ENCODE peak calls at places on chromosome 9, in five cellular contexts. O is ovary, H is AG10803, Q is A549, B is epithelial cell of esophagus. J is an unnamed sample.

GRCh38 chr9:134728021-134728795 is 86.6 kb downstream of the COL5A1 start:
- DNase-seq in O (no peak), Q (no peak), B (no peak), H (no peak), J (no peak)

GRCh38 chr9:134662143-134662876 is 20.7 kb downstream of the COL5A1 start:
- DNase-seq in Q (no peak), O (peak), H (peak), B (no peak), J (no peak)

GRCh38 chr9:91659529-91660294 is 236.1 kb upstream of the NFIL3 start:
- DNase-seq in Q (peak), O (no peak), B (peak), H (peak), J (no peak)

GRCh38 chr9:134061688-134062371 is 6.0 kb downstream of the BRD3 start:
- DNase-seq in O (peak), H (no peak), B (no peak), Q (no peak), J (no peak)

GRCh38 chr9:14314929-14315753 is 1.2 kb upstream of the NFIB start:
- DNase-seq in Q (peak), B (peak), H (no peak), O (peak), J (peak)

GRCh38 chr9:61671276-61671973 is 481.6 kb downstream of the SPATA31A7 start:
- DNase-seq in O (no peak), B (no peak), H (no peak), Q (no peak), J (peak)

GRCh38 chr9:34651286-34651685 is 699 bp upstream of the IL11RA start:
- DNase-seq in Q (no peak), H (peak), B (no peak), O (no peak), J (no peak)

GRCh38 chr9:118503236-118503635 is 799.0 kb downstream of the TLR4 start:
- DNase-seq in O (no peak), B (no peak), Q (no peak), H (no peak), J (no peak)

GRCh38 chr9:101037433-101037832 is 8.9 kb downstream of the PLPPR1 start:
- DNase-seq in B (no peak), H (no peak), O (no peak), Q (no peak), J (no peak)

DNA sequence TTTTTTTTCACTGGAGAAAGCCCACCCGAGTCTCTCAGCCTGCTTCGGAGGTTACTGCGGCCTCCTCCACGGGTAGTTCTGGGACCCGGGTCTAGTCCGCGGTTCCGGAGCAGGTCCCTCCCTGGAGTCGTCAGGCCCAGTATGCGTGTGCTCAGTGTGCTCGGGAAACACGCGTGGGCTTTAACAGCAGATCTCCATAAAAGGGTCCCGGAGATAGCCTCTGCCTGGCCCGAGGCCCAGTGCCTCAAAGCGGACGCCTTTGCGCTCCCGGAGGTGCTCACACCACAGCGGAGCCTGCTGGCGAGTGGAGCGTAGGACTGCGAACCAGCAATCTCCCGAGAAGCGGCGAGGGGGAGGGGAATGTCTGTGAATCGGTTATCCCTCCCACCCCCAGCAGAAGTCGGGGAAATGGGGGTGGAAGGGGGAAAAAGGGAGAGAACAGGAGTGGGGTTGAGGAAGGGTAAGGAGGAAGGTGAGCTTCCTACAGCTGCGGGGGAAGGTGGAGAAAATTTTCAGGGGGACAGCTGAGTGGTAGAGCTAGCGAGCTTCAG is 28.7 kb downstream of the CDKN2A start:
- DNase-seq in H (peak), O (no peak), Q (no peak), B (peak), J (peak)
- TF ChIP-seq CTCF in H (peak), O (no peak), Q (no peak), B (peak), J (peak)

DNA sequence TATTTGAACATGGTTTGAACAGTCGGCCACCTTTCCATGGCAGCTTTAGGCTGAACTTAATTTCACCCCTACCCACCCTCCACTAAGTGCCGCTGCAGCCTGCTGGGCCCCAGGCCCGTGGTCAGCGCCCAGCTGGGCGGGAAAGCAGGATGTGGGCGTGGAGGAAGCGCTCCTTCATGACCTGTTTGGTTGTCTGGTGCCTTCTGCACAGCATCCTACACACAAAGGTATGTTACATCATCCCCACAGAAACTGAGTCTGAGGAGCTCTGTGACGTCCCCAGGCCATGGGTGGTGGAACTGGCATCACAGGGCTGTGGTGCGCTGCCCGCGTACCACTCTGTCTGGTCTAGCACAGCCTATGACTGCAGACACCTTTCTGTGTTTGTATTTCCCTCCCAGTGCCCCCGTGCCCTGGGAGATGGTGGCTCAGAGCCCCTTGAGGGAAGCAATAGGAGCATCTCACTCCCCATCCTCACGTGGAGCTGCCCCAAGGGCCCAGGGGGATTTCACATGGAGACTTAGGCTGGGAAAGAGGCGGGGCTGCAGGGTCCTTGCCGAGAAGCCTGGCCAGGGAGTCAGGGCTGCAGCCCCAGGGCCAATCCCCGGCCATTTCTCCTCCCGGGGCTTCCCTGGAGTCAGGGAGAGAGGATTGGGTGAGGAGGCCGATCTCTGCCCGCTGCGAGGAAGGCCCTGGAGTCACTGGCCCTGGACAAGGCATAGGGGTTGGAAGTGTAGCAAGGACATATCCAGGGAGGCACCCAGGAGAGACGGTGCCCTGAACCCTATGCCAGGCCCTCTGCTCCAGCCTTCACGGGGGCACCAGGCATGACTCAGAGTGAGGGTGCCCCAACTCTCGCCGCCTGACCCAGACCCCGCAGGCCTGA is 37.5 kb upstream of the SUSD3 start:
- DNase-seq in B (no peak), Q (no peak), H (no peak), O (peak), J (no peak)
- TF ChIP-seq CTCF in B (no peak), Q (no peak), H (no peak), O (no peak), J (no peak)

GRCh38 chr9:81174023-81174422 is 515.3 kb downstream of the TLE1 start:
- DNase-seq in Q (no peak), B (no peak), O (no peak), H (no peak), J (no peak)
- TF ChIP-seq CTCF in Q (peak), B (no peak), O (no peak), H (no peak), J (no peak)

GRCh38 chr9:104911029-104911607 is 16.8 kb downstream of the ABCA1 start:
- DNase-seq in B (peak), H (no peak), O (no peak), Q (no peak), J (no peak)

GRCh38 chr9:104905931-104906330 is 22.0 kb downstream of the ABCA1 start:
- DNase-seq in O (no peak), B (no peak), Q (no peak), H (peak), J (no peak)

GRCh38 chr9:104906441-104907277 is 21.3 kb downstream of the ABCA1 start:
- DNase-seq in H (peak), O (no peak), Q (no peak), B (peak), J (no peak)

GRCh38 chr9:104905153-104905901 is 22.6 kb downstream of the ABCA1 start:
- DNase-seq in Q (no peak), O (no peak), B (no peak), H (no peak), J (no peak)

GRCh38 chr9:104907278-104907951 is 20.5 kb downstream of the ABCA1 start:
- DNase-seq in Q (no peak), B (peak), O (no peak), H (peak), J (no peak)
- TF ChIP-seq CTCF in Q (no peak), B (no peak), O (no peak), H (no peak), J (no peak)

GRCh38 chr9:120863833-120864232 is 13.2 kb downstream of the PHF19 start:
- DNase-seq in H (no peak), Q (no peak), B (no peak), O (no peak), J (no peak)
- TF ChIP-seq CTCF in H (no peak), Q (no peak), B (no peak), O (no peak), J (no peak)

GRCh38 chr9:1726993-1727759 is 288.0 kb upstream of the SMARCA2 start:
- DNase-seq in Q (no peak), H (no peak), B (no peak), O (no peak), J (peak)
- TF ChIP-seq CTCF in Q (no peak), H (peak), B (peak), O (no peak), J (no peak)